ENCODE peak calls at places on chromosomes 6 and 20, in ten cellular contexts. I is DND-41; B is keratinocyte; O is tibial artery; Y is CD8-positive, alpha-beta T cell; Q is tibial nerve; T is PC-3; D is ovary; Z is uterus; W is thoracic aorta. A is an unnamed sample.

GRCh38 chr6:34302929-34303328 is 54.1 kb upstream of the SMIM29 start:
- DNase-seq in Z (no peak), I (no peak), Y (no peak), W (no peak), O (no peak), Q (no peak), T (no peak), D (no peak), B (no peak), A (no peak)

GRCh38 chr20:14288341-14289330 is 48.8 kb downstream of the FLRT3 start:
- DNase-seq in B (peak; percentile 96), W (no peak), Z (no peak), D (no peak), I (no peak), Q (no peak), Y (no peak), T (peak; percentile 99), O (no peak), A (no peak)

GRCh38 chr6:142523485-142523884 is 221.7 kb downstream of the ADGRG6 start:
- DNase-seq in I (no peak), Y (no peak), B (no peak), Z (no peak), O (no peak), W (no peak), D (no peak), Q (no peak), T (peak; percentile 5), A (peak; percentile 24)

GRCh38 chr6:776394-777041 is 83.6 kb upstream of the EXOC2 start:
- DNase-seq in Z (no peak), I (no peak), O (no peak), Y (no peak), D (no peak), Q (no peak), T (no peak), B (no peak), W (no peak), A (no peak)

GRCh38 chr20:40682104-40683045 is 6.7 kb downstream of the MAFB start:
- DNase-seq in T (no peak), D (peak; percentile 38), I (no peak), Q (no peak), O (no peak), Y (no peak), W (no peak), B (no peak), Z (no peak), A (no peak)

GRCh38 chr6:148508401-148509151 is 165.9 kb downstream of the SASH1 start:
- DNase-seq in O (no peak), T (no peak), I (no peak), D (no peak), Y (no peak), W (no peak), B (no peak), Z (no peak), Q (no peak), A (no peak)

GRCh38 chr20:5691918-5692618 is 58.1 kb upstream of the SHLD1 start:
- DNase-seq in W (no peak), O (no peak), D (no peak), Q (no peak), T (no peak), Y (no peak), Z (no peak), B (no peak), I (peak; percentile 7), A (no peak)

GRCh38 chr20:5073154-5074049 is 46.4 kb downstream of the PCNA start:
- DNase-seq in Y (no peak), B (peak; percentile 75), Z (peak; percentile 57), D (peak; percentile 77), I (peak; percentile 25), Q (peak; percentile 83), O (peak; percentile 95), W (peak; percentile 80), T (peak; percentile 98), A (no peak)

DNA sequence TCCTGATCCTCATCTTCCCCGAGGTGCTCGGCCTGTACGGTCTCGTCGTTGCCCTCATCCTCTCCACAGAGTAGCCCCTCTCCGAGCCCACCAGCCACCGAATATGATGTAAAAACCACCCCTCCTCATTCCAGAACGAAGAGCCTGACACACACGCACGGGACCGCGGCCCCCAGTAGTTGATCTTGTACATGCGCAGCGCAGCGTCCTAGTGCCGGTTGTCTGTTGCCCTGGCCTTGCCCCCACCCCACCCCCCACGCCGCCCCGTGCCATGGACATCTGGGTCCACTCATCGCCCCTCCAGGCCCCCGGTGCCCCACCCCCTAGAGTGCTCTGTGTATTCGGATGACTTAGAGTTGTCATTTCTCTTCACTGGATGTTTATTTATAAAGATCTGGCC is 5.2 kb upstream of the PRPH2 start:
- DNase-seq in Z (peak; percentile 35), W (no peak), Y (no peak), Q (no peak), O (no peak), B (no peak), I (no peak), D (peak; percentile 57), T (no peak), A (no peak)
- H3K4me3 ChIP-seq in Z (peak overlapping the region; percentile 30), W (peak overlapping the region; percentile 75), Y (no peak overlapping the region), Q (peak overlapping the region; percentile 53), O (peak overlapping the region; percentile 52), B (no peak overlapping the region), I (no peak overlapping the region), D (peak overlapping the region; percentile 43), T (no peak overlapping the region), A (peak overlapping the region; percentile 31)

GRCh38 chr6:161750677-161751076 is 476.8 kb upstream of the AGPAT4 start:
- DNase-seq in I (no peak), Z (no peak), O (no peak), B (no peak), Y (no peak), W (no peak), Q (no peak), D (no peak), T (peak; percentile 50), A (no peak)

GRCh38 chr6:161749576-161749975 is 475.7 kb upstream of the AGPAT4 start:
- DNase-seq in Q (no peak), D (no peak), O (no peak), Z (no peak), B (no peak), I (no peak), W (no peak), T (no peak), Y (no peak), A (no peak)

GRCh38 chr6:161745594-161745993 is 471.7 kb upstream of the AGPAT4 start:
- DNase-seq in W (no peak), Q (no peak), I (no peak), O (no peak), B (no peak), Y (no peak), Z (no peak), D (no peak), T (no peak), A (no peak)

GRCh38 chr6:161745128-161745527 is 471.3 kb upstream of the AGPAT4 start:
- DNase-seq in Q (no peak), B (no peak), O (no peak), T (no peak), Z (no peak), W (no peak), D (no peak), Y (no peak), I (no peak), A (no peak)

DNA sequence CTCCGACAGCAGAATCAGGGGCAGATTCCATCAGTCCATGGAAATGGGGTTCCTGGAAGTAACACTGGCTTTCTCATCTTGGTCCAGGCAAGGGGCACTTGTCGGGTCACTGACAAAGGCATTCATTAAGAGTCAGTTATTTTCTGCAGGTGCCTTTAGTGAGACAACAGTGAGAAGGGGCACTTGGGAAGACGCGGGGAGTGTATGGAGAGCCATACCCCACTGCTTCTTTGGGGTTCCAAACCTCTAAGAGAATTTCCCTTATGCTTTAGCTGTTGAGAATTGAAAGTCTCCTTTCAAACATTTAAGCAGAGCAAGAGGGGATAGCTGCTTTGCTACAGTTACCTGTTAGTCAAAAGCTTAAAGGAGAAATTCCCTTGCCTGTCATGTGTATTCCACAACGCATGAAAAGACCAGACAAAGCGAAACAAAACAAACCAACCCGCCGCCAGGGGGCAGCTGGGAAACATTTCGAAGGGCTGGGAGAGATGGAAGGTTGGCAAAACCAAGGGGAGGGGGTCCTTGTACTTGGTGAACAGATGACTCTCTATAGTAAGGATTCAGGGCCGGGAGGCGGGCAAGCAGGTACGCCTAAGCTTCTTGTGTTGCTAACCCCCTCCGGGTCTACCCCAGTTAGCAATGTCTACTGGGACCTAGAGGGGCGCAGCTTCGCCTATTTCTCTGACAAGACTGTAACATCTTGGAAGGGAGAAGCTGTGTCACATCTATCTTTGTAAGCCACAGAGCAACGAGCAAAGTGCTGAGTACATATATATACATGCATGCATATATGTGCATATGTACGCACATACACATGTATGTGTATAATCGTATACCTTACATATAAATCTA is 474.9 kb upstream of the AGPAT4 start:
- DNase-seq in B (no peak), Q (peak; percentile 22), Z (no peak), T (peak; percentile 47), I (no peak), D (no peak), W (no peak), O (no peak), Y (no peak), A (no peak)
- TF ChIP-seq CTCF in B (peak; percentile 37), Q (peak; percentile 37), Z (no peak), T (peak; percentile 65), I (no peak), D (no peak), W (no peak), O (peak; percentile 12), Y (no peak), A (peak; percentile 1)

GRCh38 chr20:47419953-47420352 is 63.5 kb upstream of the ZMYND8 start:
- DNase-seq in Q (no peak), W (no peak), O (no peak), I (no peak), B (no peak), Y (no peak), T (no peak), D (no peak), Z (no peak), A (no peak)

GRCh38 chr20:47417245-47418060 is 61.0 kb upstream of the ZMYND8 start:
- DNase-seq in Q (no peak), Y (no peak), I (no peak), T (no peak), W (no peak), B (no peak), D (no peak), Z (no peak), O (no peak), A (no peak)

GRCh38 chr20:47413189-47413588 is 56.7 kb upstream of the ZMYND8 start:
- DNase-seq in Y (no peak), Q (no peak), W (no peak), O (no peak), D (no peak), I (no peak), Z (no peak), T (no peak), B (no peak), A (no peak)

GRCh38 chr20:47421076-47421475 is 64.6 kb upstream of the ZMYND8 start:
- DNase-seq in O (no peak), W (no peak), Q (no peak), D (no peak), I (no peak), B (no peak), T (no peak), Z (no peak), Y (no peak), A (no peak)

GRCh38 chr20:47418061-47418616 is 61.6 kb upstream of the ZMYND8 start:
- DNase-seq in I (no peak), W (no peak), Z (no peak), Q (no peak), D (no peak), T (peak; percentile 57), O (no peak), B (no peak), Y (no peak), A (no peak)
- H3K27ac ChIP-seq in I (no peak overlapping the region), W (no peak overlapping the region), Z (no peak overlapping the region), Q (no peak overlapping the region), D (no peak overlapping the region), T (no peak overlapping the region), O (no peak overlapping the region), B (no peak overlapping the region), Y (no peak overlapping the region), A (no peak overlapping the region)

GRCh38 chr6:52307900-52308372 is 23.4 kb upstream of the MCM3 start:
- DNase-seq in O (no peak), B (no peak), T (no peak), Q (no peak), I (peak; percentile 58), W (no peak), Y (no peak), D (no peak), Z (no peak), A (no peak)
- H3K4me3 ChIP-seq in O (no peak overlapping the region), B (no peak overlapping the region), T (no peak overlapping the region), Q (no peak overlapping the region), I (no peak overlapping the region), W (no peak overlapping the region), Y (peak overlapping the region; percentile 18), D (no peak overlapping the region), Z (no peak overlapping the region), A (no peak overlapping the region)

A was measured in AG04450.